ENCODE peak calls at places on chromosomes 2 and 18, in eight cellular contexts. R is posterior cingulate gyrus; V is CD4-positive, CD25-positive, alpha-beta regulatory T cell; D is stimulated activated naive CD8-positive, alpha-beta T cell treated with anti-CD3 and anti-CD28 coated beads, Interleukin-15, Interleukin-2, amounts not matched to agents 100 U/mL and 50 U/mL, for 24 hours; F is activated CD4-positive, alpha-beta T cell treated with anti-CD3 and anti-CD28 coated beads, Interleukin-2, amount 50 U/mL, for 4 hours; M is stimulated activated CD4-positive, alpha-beta T cell treated with anti-CD3 and anti-CD28 coated beads, Interleukin-12 subunit alpha, Interleukin-12 subunit beta, amount 100 ng/mL, for 48 hours; K is GM12891; U is activated naive CD8-positive, alpha-beta T cell treated with anti-CD3 and anti-CD28 coated beads, Interleukin-2, amount 10 ng/mL, durations not matched to agents 7 days and 5 days. Y is an unnamed sample.
A peak's percentile ranks its signal among the peaks of the same experiment; 100 is the strongest.

GRCh38 chr2:127075821-127076220 is 31.1 kb downstream of the BIN1 start:
- DNase-seq in R (no peak), V (no peak), D (no peak), F (no peak), M (no peak), K (no peak), U (no peak), Y (no peak)

GRCh38 chr2:74396149-74396548 is 16.0 kb upstream of the DCTN1 start:
- DNase-seq in R (no peak), V (no peak), D (no peak), F (no peak), M (no peak), K (no peak), U (no peak), Y (no peak)

GRCh38 chr2:230319211-230319862 is 7.7 kb upstream of the SP140L start:
- DNase-seq in R (no peak), V (peak; percentile 38), D (peak; percentile 66), F (peak; percentile 63), M (peak; percentile 59), K (no peak), U (peak; percentile 72), Y (no peak)

GRCh38 chr2:127909019-127909418 is 23.3 kb upstream of the AMMECR1L start:
- DNase-seq in R (no peak), V (no peak), D (no peak), F (no peak), M (no peak), K (no peak), U (no peak), Y (no peak)

GRCh38 chr2:235305678-235306077 is 188.2 kb upstream of the AGAP1 start:
- DNase-seq in R (no peak), V (no peak), D (no peak), F (no peak), M (no peak), K (no peak), U (no peak), Y (no peak)

GRCh38 chr2:18599509-18600254 is 10.3 kb upstream of the NT5C1B start:
- DNase-seq in R (no peak), V (no peak), D (no peak), F (no peak), M (no peak), K (no peak), U (no peak), Y (no peak)

GRCh38 chr2:69677914-69678313 is 34.4 kb upstream of the AAK1 start:
- DNase-seq in R (no peak), V (no peak), D (no peak), F (no peak), M (no peak), K (no peak), U (no peak), Y (no peak)

GRCh38 chr18:45254683-45255082 is 360.6 kb upstream of the SLC14A2 start:
- DNase-seq in R (no peak), V (no peak), D (no peak), F (no peak), M (no peak), K (no peak), U (no peak), Y (no peak)

GRCh38 chr2:182852090-182852489 is 14.3 kb downstream of the FRZB start:
- DNase-seq in R (no peak), V (no peak), D (no peak), F (no peak), M (no peak), K (no peak), U (no peak), Y (no peak)

GRCh38 chr18:78403371-78403770 is 576.2 kb upstream of the SALL3 start:
- DNase-seq in R (no peak), V (no peak), D (no peak), F (no peak), M (no peak), K (no peak), U (no peak), Y (no peak)

GRCh38 chr18:4017479-4017878 is 437.6 kb downstream of the DLGAP1 start:
- DNase-seq in R (no peak), V (no peak), D (no peak), F (no peak), M (no peak), K (no peak), U (no peak), Y (no peak)

GRCh38 chr2:47907097-47907781 is 941 bp upstream of the FBXO11 start:
- DNase-seq in R (no peak), V (peak; percentile 23), D (peak; percentile 33), F (peak; percentile 24), M (no peak), K (no peak), U (no peak), Y (no peak)

GRCh38 chr18:49880656-49881055 is 67.3 kb upstream of the ACAA2 start:
- DNase-seq in R (no peak), V (no peak), D (no peak), F (no peak), M (no peak), K (no peak), U (no peak), Y (no peak)